ENCODE peak calls at places on chromosomes 3 and 15, in five cellular contexts. L, B, Q, N and T are unnamed samples.

GRCh38 chr3:57918123-57918837 is 89.9 kb upstream of the FLNB start:
- DNase-seq in L (no peak), B (peak; percentile 77), Q (no peak), N (no peak), T (peak; percentile 68)

GRCh38 chr15:30941520-30941919 is 37.8 kb downstream of the FAN1 start:
- DNase-seq in L (no peak), B (no peak), Q (no peak), N (no peak), T (no peak)

GRCh38 chr3:141399200-141399599 is 30.9 kb downstream of the ZBTB38 start:
- DNase-seq in L (no peak), B (no peak), Q (no peak), N (no peak), T (no peak)

GRCh38 chr3:44661189-44661588 is 12.7 kb downstream of the ZNF35 start:
- DNase-seq in L (no peak), B (no peak), Q (no peak), N (no peak), T (no peak)

GRCh38 chr3:141288331-141288990 is 56.8 kb downstream of the PXYLP1 start:
- DNase-seq in L (no peak), B (no peak), Q (no peak), N (no peak), T (no peak)

GRCh38 chr3:186236357-186237020 is 125.5 kb downstream of the DGKG start:
- DNase-seq in L (no peak), B (no peak), Q (no peak), N (no peak), T (no peak)

GRCh38 chr3:32111560-32111959 is 5.1 kb downstream of the GPD1L start:
- DNase-seq in L (no peak), B (no peak), Q (no peak), N (no peak), T (no peak)

GRCh38 chr3:19149388-19149787 is 1.1 kb downstream of the KCNH8 start:
- DNase-seq in L (no peak), B (no peak), Q (no peak), N (peak; percentile 68), T (peak; percentile 49)

GRCh38 chr3:41173926-41174702 is 25.2 kb upstream of the CTNNB1 start:
- DNase-seq in L (no peak), B (no peak), Q (no peak), N (no peak), T (no peak)

GRCh38 chr3:52769786-52770445 is 824 bp downstream of the NEK4 start:
- DNase-seq in L (no peak), B (no peak), Q (no peak), N (peak; percentile 17), T (no peak)

GRCh38 chr3:52771334-52771681 is 568 bp upstream of the NEK4 start:
- DNase-seq in L (no peak), B (no peak), Q (no peak), N (no peak), T (no peak)

GRCh38 chr3:52773361-52774065 is 2.8 kb upstream of the NEK4 start:
- DNase-seq in L (peak; percentile 15), B (no peak), Q (no peak), N (no peak), T (no peak)

GRCh38 chr3:52771702-52772101 is 962 bp upstream of the NEK4 start:
- DNase-seq in L (no peak), B (no peak), Q (no peak), N (no peak), T (no peak)

GRCh38 chr3:52770581-52771333 is at the start of gene NEK4:
- DNase-seq in L (peak; percentile 96), B (peak; percentile 46), Q (peak; percentile 94), N (peak; percentile 95), T (peak; percentile 62)
- TF ChIP-seq CTCF in L (no peak), B (no peak), Q (no peak), N (no peak), T (no peak)

GRCh38 chr3:46881819-46882376 is 4.4 kb downstream of the PTH1R start:
- DNase-seq in L (no peak), B (no peak), Q (no peak), N (no peak), T (no peak)
- H3K4me3 ChIP-seq in L (peak overlapping the region; percentile 59), B (peak overlapping the region; percentile 44), Q (peak overlapping the region; percentile 11), N (peak overlapping the region; percentile 65), T (peak overlapping the region; percentile 45)

GRCh38 chr3:160707187-160707789 is 30.3 kb downstream of the ARL14 start:
- DNase-seq in L (no peak), B (no peak), Q (no peak), N (peak; percentile 26), T (peak; percentile 42)
- TF ChIP-seq CTCF in L (peak; percentile 65), B (peak; percentile 59), Q (peak; percentile 23), N (peak; percentile 24), T (peak; percentile 55)

DNA sequence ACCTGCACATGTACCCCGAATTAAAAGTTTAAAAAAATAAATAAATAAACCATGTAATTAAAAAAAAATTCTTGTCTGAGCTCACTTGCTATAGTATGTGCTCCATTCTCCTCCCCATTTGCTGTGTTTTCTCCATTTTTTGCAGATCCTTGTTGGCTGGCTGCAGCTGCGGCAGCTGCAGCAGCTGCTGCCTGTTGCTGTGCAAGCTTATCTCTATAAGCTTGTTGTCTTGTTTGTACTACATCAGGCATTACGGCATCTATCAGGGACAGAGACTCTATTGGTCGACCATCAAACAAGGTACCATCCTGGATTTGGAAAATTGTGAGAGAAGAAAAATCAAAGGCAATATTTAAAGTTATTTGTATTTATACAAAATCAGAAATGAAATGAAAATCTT is 145.9 kb downstream of the TBL1XR1 start:
- DNase-seq in L (no peak), B (no peak), Q (no peak), N (no peak), T (no peak)
- H3K4me3 ChIP-seq in L (no peak overlapping the region), B (no peak overlapping the region), Q (no peak overlapping the region), N (no peak overlapping the region), T (no peak overlapping the region)

DNA sequence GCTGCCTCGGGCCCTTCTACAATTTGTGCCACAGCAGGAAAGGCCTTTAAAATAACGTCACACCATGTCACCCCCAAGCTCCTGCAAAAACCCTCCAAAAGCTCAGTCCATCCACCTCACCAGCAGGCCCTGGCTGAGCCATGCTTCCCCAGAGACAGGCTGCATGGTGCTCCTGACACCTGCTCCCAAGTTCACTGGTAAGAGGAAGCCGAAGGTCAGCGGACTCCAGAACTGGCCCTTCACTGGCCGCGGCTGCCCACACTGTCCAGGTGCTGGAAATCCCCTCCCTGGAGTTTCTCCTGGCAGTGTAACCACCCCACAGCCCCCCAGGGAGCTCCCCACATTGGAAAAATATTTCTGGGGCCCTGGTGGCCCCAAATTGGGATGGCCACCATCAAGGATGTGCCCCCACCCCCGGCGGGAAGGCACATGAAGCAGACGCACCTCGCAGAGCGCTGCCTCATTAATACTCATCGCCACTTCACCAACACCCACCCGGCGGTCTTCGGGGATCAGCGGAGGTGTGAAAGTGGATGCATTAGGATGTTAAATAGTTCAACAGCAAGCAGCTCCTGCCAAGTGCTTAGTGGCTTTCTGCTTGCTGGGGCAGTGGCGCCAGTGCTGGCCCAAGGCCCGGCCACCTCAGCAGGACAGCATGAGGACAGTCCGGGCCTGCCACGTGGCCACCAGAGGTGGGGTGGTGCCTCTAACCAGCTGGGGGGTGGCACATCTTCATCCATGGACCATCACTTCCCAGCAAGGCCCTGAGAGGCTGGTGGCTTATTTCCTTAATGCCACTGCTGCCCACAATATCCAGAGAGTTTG is 146.1 kb upstream of the IQSEC1 start:
- DNase-seq in L (no peak), B (no peak), Q (no peak), N (no peak), T (no peak)
- TF ChIP-seq CTCF in L (no peak), B (no peak), Q (no peak), N (no peak), T (no peak)

DNA sequence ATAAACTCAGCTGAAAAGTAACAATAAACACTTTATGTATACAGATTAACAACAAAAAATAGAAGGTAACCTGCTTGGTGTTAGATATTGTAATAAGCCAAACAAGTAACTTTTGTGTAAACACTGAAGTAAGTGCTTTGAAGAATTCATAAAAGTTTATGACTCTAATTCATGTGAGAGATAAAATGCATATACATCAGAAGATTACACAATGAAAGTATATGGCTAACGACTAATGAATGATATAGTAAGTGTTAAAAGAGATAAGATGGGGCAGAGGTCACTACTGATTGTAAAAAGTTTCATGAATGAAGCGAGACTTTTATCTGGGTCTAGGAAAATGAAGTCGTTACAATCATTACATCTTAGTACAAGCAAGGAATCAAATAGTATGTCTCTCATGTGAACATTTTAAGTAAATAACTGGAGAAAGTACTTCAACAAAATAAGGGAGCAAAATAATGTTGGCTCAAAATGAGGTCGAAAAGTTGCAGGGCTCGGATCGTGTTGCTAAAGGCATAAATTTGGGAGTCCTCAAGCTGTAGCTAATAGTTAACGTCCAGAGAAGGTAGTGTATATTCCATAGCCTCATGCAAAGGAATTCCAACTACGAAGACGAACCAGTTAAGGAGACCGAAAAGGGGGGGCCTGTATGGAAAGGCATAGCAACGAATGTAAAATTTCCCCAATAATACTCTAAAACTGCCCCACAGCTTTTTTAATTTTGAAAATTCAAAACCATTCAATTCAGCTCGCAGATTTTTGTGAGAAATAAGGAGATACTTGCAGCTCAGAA is 986 bp upstream of the DUT start:
- DNase-seq in L (no peak), B (no peak), Q (no peak), N (no peak), T (no peak)
- H3K4me3 ChIP-seq in L (peak overlapping the region; percentile 86), B (peak overlapping the region; percentile 78), Q (no peak overlapping the region), N (peak overlapping the region; percentile 98), T (peak overlapping the region; percentile 77)

DNA sequence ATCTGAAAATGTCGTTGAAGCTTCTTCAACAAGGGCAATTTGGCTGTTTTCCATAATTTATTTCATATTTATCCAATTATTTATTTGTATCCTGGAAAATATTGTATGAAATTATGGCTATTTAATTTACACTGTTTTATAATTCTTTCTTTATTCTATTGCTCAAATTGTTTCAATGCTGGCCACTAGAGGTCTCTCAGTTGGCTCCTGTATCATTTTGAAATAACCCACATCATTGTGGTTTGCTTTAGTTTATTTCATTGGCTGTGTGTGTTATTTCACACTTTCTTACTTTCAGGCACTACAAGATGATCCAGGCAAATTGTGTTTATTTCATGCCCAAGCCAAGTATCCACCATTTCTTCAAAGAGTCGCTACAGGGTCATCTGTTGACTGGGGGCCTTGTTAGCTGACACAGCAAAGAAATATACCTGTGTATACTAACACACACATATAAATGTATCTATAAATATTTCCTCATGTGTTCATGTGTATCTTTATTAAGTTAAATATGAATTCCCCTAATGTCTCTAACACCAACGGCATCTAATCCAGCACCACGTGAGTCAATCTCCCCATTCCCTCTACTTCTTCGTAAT is 86.2 kb downstream of the NPAP1 start:
- DNase-seq in L (no peak), B (no peak), Q (no peak), N (no peak), T (no peak)
- TF ChIP-seq CTCF in L (peak; percentile 31), B (peak; percentile 41), Q (no peak), N (peak; percentile 24), T (peak; percentile 31)

GRCh38 chr3:12999147-13000140 is 73.8 kb downstream of the IQSEC1 start:
- DNase-seq in L (peak; percentile 96), B (no peak), Q (peak; percentile 95), N (peak; percentile 67), T (no peak)

GRCh38 chr3:13004376-13004775 is 68.9 kb downstream of the IQSEC1 start:
- DNase-seq in L (peak; percentile 69), B (no peak), Q (peak; percentile 57), N (no peak), T (no peak)

GRCh38 chr3:13006216-13006990 is 66.8 kb downstream of the IQSEC1 start:
- DNase-seq in L (peak; percentile 24), B (no peak), Q (no peak), N (no peak), T (no peak)

GRCh38 chr3:13005301-13005700 is 67.9 kb downstream of the IQSEC1 start:
- DNase-seq in L (peak; percentile 42), B (no peak), Q (no peak), N (no peak), T (no peak)

GRCh38 chr3:13002398-13003124 is 70.7 kb downstream of the IQSEC1 start:
- DNase-seq in L (no peak), B (no peak), Q (no peak), N (no peak), T (peak; percentile 55)
- H3K4me3 ChIP-seq in L (no peak overlapping the region), B (no peak overlapping the region), Q (no peak overlapping the region), N (no peak overlapping the region), T (no peak overlapping the region)